ENCODE peak calls at places on chromosomes 13 and 19, in four cellular contexts. N is bronchial epithelial cell, B is body of pancreas, L is left ventricle myocardium inferior. M is an unnamed sample.

GRCh38 chr13:102580552-102581169 is 16.1 kb upstream of the TPP2 start:
- DNase-seq in N (peak; percentile 80), B (peak; percentile 49), L (no peak), M (no peak)

GRCh38 chr19:49222528-49222927 is 64.9 kb downstream of the TRPM4 start:
- DNase-seq in N (no peak), B (no peak), L (no peak), M (no peak)

GRCh38 chr13:44574466-44574855 is 1.7 kb downstream of the TSC22D1 start:
- DNase-seq in N (peak; percentile 26), B (no peak), L (no peak), M (no peak)

GRCh38 chr13:40582531-40582930 is 83.9 kb downstream of the FOXO1 start:
- DNase-seq in N (no peak), B (no peak), L (no peak), M (no peak)

GRCh38 chr19:3683405-3683865 is 16.8 kb downstream of the PIP5K1C start:
- DNase-seq in N (no peak), B (no peak), L (peak; percentile 55), M (peak; percentile 41)

GRCh38 chr19:32566246-32566830 is 14.7 kb upstream of the PDCD5 start:
- DNase-seq in N (no peak), B (no peak), L (no peak), M (no peak)

GRCh38 chr13:111252449-111253124 is 67.9 kb upstream of the TEX29 start:
- DNase-seq in N (no peak), B (no peak), L (peak; percentile 37), M (no peak)

GRCh38 chr19:34523408-34523807 is 41.9 kb downstream of the WTIP start:
- DNase-seq in N (no peak), B (no peak), L (no peak), M (no peak)

GRCh38 chr19:35041548-35042055 is at the start of gene HPN:
- DNase-seq in N (no peak), B (peak; percentile 90), L (no peak), M (peak; percentile 61)

GRCh38 chr13:32883501-32883900 is 132.7 kb upstream of the KL start:
- DNase-seq in N (no peak), B (peak; percentile 28), L (no peak), M (no peak)

GRCh38 chr13:84430441-84430840 is 548.2 kb upstream of the SLITRK1 start:
- DNase-seq in N (no peak), B (no peak), L (no peak), M (no peak)

GRCh38 chr13:101681834-101682233 is 229.4 kb downstream of the ITGBL1 start:
- DNase-seq in N (peak; percentile 13), B (no peak), L (no peak), M (no peak)

GRCh38 chr13:51221674-51222509 is at the start of gene FAM124A:
- DNase-seq in N (no peak), B (peak; percentile 38), L (peak; percentile 50), M (peak; percentile 49)

GRCh38 chr19:35977446-35978222 is 17.4 kb upstream of the SDHAF1 start:
- DNase-seq in N (no peak), B (no peak), L (no peak), M (no peak)

GRCh38 chr13:33676045-33676699 is 141.8 kb upstream of the RFC3 start:
- DNase-seq in N (peak; percentile 18), B (peak; percentile 74), L (no peak), M (no peak)

GRCh38 chr13:111415216-111415615 is 94.8 kb downstream of the TEX29 start:
- DNase-seq in N (no peak), B (no peak), L (no peak), M (no peak)

GRCh38 chr19:54138777-54139256 is 1.3 kb downstream of the CNOT3 start:
- DNase-seq in N (no peak), B (no peak), L (no peak), M (no peak)

GRCh38 chr19:8413593-8413923 is 453 bp downstream of the MARCHF2 start:
- DNase-seq in N (no peak), B (no peak), L (no peak), M (no peak)

GRCh38 chr13:98291658-98292057 is 114.6 kb upstream of the RNF113B start:
- DNase-seq in N (no peak), B (peak; percentile 50), L (no peak), M (no peak)

DNA sequence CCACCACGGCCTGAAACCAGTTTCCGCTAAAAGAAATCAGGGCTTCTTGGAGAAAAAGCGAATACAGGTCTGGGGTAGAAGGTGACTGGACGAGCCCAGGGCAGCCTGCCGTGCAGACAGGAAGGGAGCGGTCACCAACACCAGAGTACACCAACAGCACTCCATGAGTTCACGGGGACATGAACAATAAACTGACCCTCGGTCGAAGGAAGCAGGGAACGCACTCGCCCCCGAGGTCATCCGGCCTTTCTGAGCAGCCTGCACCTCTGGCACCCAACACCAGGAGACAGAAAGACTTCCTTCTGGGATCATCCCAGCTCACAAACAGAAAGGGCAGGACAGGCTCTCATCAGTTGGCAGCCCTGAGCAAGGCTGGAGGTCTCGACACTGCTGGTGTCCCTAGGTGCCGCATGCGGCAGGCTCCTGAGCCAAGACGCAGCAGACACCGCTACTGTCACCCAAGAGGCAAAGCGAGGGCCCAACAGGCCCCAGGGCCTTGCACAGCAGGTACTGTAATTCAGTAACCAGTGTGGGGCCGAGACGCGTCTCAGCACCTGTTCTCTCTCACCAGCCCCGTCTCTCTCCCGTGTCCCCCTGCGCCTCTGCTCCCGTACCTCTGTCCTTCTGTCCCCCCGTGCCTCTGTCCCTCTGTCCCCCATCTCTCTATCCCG is 18.0 kb downstream of the DCUN1D2 start:
- DNase-seq in N (no peak), B (no peak), L (no peak), M (no peak)
- H3K4me3 ChIP-seq in N (no peak overlapping the region), B (no peak overlapping the region), L (peak overlapping the region; percentile 47), M (no peak overlapping the region)

GRCh38 chr19:40144151-40144550 is 47.1 kb upstream of the MAP3K10 start:
- DNase-seq in N (no peak), B (no peak), L (no peak), M (no peak)
- H3K4me3 ChIP-seq in N (no peak overlapping the region), B (no peak overlapping the region), L (no peak overlapping the region), M (no peak overlapping the region)

DNA sequence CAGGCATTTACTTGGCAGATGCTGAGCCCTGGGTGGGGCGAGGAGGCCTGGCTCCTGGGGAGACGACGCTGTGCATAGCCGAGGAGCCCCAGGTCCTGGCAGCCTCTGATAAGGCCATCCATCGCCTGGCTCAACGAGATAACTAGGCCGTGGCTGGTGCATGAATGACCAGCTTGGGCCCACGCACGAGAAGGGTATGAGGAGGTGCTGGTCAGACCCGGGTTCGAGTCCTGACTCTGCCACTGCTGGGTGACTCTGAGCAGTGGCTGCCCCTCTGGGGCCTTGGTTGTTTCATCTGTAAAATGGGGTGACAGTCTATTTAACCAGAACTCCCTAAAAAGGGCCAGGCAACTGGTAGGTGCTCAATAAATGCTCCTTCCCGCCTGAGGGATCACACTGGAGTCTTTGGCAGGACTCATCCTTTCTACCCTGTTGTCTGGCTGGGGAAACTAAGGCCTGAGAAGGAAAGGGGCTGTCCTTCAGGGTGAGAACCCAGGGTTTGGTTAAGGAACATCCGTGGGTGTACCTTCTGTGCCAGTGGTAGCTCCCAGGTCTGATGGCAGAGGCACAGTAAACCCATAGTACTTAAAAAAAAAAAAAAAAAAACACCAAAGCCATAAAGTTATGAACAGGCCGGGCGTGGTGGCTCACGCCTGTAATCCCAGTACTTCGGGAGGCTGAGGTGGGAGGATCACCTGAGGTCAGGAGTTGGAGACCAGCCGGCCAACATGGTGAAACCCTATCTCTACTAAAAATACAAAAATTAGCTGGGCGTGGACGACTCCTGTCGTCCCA is 8.1 kb upstream of the ARRDC2 start:
- DNase-seq in N (no peak), B (no peak), L (no peak), M (no peak)
- H3K4me3 ChIP-seq in N (no peak overlapping the region), B (no peak overlapping the region), L (peak overlapping the region; percentile 82), M (no peak overlapping the region)

DNA sequence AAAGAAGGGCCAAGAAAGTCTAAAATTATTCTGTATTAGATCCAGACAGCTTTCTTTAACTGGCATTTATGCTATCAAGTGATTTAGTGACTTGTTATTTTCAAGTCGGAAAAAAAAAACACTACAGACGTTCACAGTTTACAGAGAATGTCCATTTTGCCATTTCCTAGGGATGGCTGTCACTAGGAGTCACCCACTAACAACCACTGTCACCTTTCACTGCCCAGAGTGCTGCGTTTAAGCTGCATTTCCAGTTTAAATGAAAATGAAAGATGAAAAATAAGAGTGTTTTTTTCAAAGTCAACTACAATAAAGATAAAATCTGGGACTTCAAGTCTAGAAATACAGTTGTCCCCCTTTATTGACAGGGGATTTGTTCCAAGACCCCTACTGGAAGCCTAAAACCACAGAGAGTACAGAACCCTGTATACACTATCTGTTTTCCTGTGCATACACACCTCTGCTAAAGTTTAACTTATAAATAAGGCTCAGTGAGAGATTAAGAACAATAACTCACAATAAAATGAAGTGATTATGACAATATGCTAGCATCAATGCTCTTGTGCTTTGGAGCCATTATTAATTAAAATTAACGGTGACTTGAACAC is 112.5 kb downstream of the SACS start:
- DNase-seq in N (no peak), B (no peak), L (no peak), M (no peak)
- H3K4me3 ChIP-seq in N (no peak overlapping the region), B (no peak overlapping the region), L (peak overlapping the region; percentile 22), M (no peak overlapping the region)

DNA sequence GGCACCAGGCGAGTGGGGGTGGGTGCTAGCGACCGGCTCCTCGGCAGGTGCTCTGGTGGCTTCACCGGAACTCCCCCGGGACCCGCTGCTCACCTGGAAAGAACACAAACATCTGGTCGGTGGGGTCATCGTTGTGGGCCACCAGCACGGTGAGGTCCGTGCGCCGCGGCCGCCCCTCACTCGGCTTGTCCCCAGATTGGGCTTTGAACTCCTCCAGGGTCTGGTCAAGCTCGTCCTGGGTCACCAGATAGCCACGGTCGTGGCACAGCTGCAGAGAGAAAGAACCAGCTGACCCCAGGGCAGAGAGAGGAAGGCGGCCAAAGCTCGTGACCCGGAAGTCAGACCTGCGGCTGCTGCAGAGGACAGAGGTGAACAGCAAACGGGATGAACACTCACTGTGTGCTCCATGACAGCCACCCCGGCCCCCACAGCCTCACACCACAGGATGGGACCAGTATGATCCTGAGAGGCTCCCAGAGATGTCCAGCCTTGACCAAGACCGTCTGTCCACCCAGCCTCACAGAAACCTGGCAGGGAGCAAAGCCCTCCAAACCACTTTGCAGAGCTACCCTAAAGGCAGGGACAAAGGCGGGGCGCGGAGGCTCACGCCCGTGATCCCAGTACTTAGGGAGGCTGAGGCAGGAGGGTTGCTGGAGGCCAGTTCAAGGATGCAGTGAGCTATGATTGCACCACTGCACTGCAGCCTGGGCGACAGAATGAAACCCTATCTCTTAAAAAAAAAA is 1.2 kb downstream of the POLR2E start:
- DNase-seq in N (no peak), B (no peak), L (no peak), M (no peak)
- H3K4me3 ChIP-seq in N (peak overlapping the region; percentile 98), B (no peak overlapping the region), L (peak overlapping the region; percentile 91), M (peak overlapping the region; percentile 77)

GRCh38 chr19:51070334-51070886 is 5.5 kb upstream of the KLK13 start:
- DNase-seq in N (no peak), B (no peak), L (no peak), M (no peak)
- H3K4me3 ChIP-seq in N (no peak overlapping the region), B (no peak overlapping the region), L (no peak overlapping the region), M (no peak overlapping the region)

DNA sequence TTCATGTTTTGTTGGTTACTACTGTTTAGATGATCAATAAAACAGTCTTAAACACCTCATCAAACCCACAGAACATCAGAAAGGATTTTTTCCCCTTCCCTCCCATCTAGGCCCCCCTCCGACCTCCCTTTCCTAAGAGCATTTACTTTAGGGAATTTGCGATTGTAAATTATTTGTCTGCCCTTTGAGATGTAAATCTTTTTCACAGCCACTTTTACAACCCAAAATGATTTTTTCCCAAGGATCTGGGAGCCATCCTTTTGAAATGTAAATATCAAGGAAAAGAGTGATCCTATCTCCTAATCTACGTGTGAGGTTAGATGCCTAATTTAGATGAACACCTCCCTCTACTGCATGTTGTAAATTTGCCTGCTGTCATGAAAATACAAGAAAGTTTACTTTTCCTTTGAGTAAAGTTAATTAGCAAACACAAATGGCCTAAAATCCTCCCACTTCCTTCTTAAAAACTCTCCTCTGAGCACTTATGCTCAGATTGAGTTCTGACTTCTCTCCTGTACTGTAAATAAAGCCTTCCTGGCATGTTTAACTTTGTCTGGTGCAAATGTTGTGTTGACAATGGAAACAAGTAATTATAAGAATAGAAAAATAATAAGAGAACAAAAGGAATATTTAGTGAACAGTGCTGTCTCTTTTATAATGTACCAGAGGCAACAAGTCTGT is 1646.9 kb upstream of the SPRY2 start:
- DNase-seq in N (no peak), B (no peak), L (no peak), M (no peak)
- H3K4me3 ChIP-seq in N (no peak overlapping the region), B (no peak overlapping the region), L (no peak overlapping the region), M (no peak overlapping the region)

M was measured in ovary.